ENCODE peak calls at places on chromosomes 11 and 22, in five cellular contexts. One of them, this sample, is unnamed.

GRCh38 chr11:128493570-128493965 is 93.8 kb downstream of the ETS1 start:
- DNase-seq in ecto neural progenitor cell: no peak
- DNase-seq in RWPE1: no peak
- DNase-seq in small intestine: no peak
- DNase-seq in neural crest cell: no peak
- DNase-seq in this sample: no peak

GRCh38 chr22:30649430-30650007 is 13.9 kb downstream of the SLC35E4 start:
- DNase-seq in ecto neural progenitor cell: no peak
- DNase-seq in RWPE1: peak; percentile 76
- DNase-seq in small intestine: peak; percentile 79
- DNase-seq in neural crest cell: no peak
- DNase-seq in this sample: no peak

GRCh38 chr11:83924987-83925542 is 638.9 kb upstream of the CCDC90B start:
- DNase-seq in ecto neural progenitor cell: no peak
- DNase-seq in RWPE1: no peak
- DNase-seq in small intestine: no peak
- DNase-seq in neural crest cell: no peak
- DNase-seq in this sample: no peak

GRCh38 chr11:45798793-45799441 is 6.0 kb upstream of the SLC35C1 start:
- DNase-seq in ecto neural progenitor cell: no peak
- DNase-seq in RWPE1: no peak
- DNase-seq in small intestine: no peak
- DNase-seq in neural crest cell: no peak
- DNase-seq in this sample: no peak

GRCh38 chr11:116696381-116696941 is 76.3 kb downstream of the BUD13 start:
- DNase-seq in ecto neural progenitor cell: peak; percentile 44
- DNase-seq in RWPE1: no peak
- DNase-seq in small intestine: no peak
- DNase-seq in neural crest cell: no peak
- DNase-seq in this sample: no peak

GRCh38 chr22:42142771-42143461 is 12.3 kb upstream of the CYP2D6 start:
- DNase-seq in ecto neural progenitor cell: no peak
- DNase-seq in RWPE1: no peak
- DNase-seq in small intestine: no peak
- DNase-seq in neural crest cell: no peak
- DNase-seq in this sample: no peak

GRCh38 chr11:86805873-86806310 is 5.5 kb downstream of the PRSS23 start:
- DNase-seq in ecto neural progenitor cell: no peak
- DNase-seq in RWPE1: no peak
- DNase-seq in small intestine: no peak
- DNase-seq in neural crest cell: no peak
- DNase-seq in this sample: no peak

GRCh38 chr11:128551641-128552335 is 35.6 kb downstream of the ETS1 start:
- DNase-seq in ecto neural progenitor cell: no peak
- DNase-seq in RWPE1: no peak
- DNase-seq in small intestine: no peak
- DNase-seq in neural crest cell: no peak
- DNase-seq in this sample: no peak

GRCh38 chr22:28799125-28799833 is 1.1 kb downstream of the XBP1 start:
- DNase-seq in ecto neural progenitor cell: no peak
- DNase-seq in RWPE1: peak; percentile 81
- DNase-seq in small intestine: peak; percentile 77
- DNase-seq in neural crest cell: no peak
- DNase-seq in this sample: peak; percentile 31

GRCh38 chr22:29352778-29353177 is 35.6 kb downstream of the AP1B1 start:
- DNase-seq in ecto neural progenitor cell: no peak
- DNase-seq in RWPE1: no peak
- DNase-seq in small intestine: no peak
- DNase-seq in neural crest cell: no peak
- DNase-seq in this sample: no peak

GRCh38 chr11:1785749-1786261 is 22.1 kb upstream of the CTSD start:
- DNase-seq in ecto neural progenitor cell: no peak
- DNase-seq in RWPE1: no peak
- DNase-seq in small intestine: no peak
- DNase-seq in neural crest cell: no peak
- DNase-seq in this sample: no peak

GRCh38 chr11:69131644-69132300 is 24.0 kb upstream of the SMIM38 start:
- DNase-seq in ecto neural progenitor cell: peak; percentile 84
- DNase-seq in RWPE1: peak; percentile 73
- DNase-seq in small intestine: peak; percentile 86
- DNase-seq in neural crest cell: peak; percentile 57
- DNase-seq in this sample: no peak

GRCh38 chr11:114615448-114616361 is 20.1 kb upstream of the NXPE4 start:
- DNase-seq in ecto neural progenitor cell: no peak
- DNase-seq in RWPE1: no peak
- DNase-seq in small intestine: no peak
- DNase-seq in neural crest cell: no peak
- DNase-seq in this sample: no peak

GRCh38 chr11:17531071-17531817 is 13.0 kb downstream of the USH1C start:
- DNase-seq in ecto neural progenitor cell: no peak
- DNase-seq in RWPE1: no peak
- DNase-seq in small intestine: peak; percentile 24
- DNase-seq in neural crest cell: no peak
- DNase-seq in this sample: no peak

GRCh38 chr11:95296165-95296564 is 65.2 kb upstream of the SESN3 start:
- DNase-seq in ecto neural progenitor cell: no peak
- DNase-seq in RWPE1: no peak
- DNase-seq in small intestine: peak; percentile 66
- DNase-seq in neural crest cell: no peak
- DNase-seq in this sample: no peak

GRCh38 chr22:42178910-42179495 is 48.4 kb upstream of the CYP2D6 start:
- DNase-seq in ecto neural progenitor cell: no peak
- DNase-seq in RWPE1: no peak
- DNase-seq in small intestine: no peak
- DNase-seq in neural crest cell: no peak
- DNase-seq in this sample: no peak

This sample was measured in thoracic aorta.